ENCODE peak calls at places on chromosome 13, in four cellular contexts. R, N, J and U are unnamed samples.

GRCh38 chr13:109859216-109859835 is 72.9 kb upstream of the IRS2 start:
- DNase-seq in N (no peak), R (no peak), J (no peak), U (no peak)

GRCh38 chr13:50685491-50685890 is 158.0 kb downstream of the DLEU7 start:
- DNase-seq in J (no peak), R (peak), N (no peak), U (no peak)

GRCh38 chr13:113645329-113645728 is 12.7 kb downstream of the ATP4B start:
- DNase-seq in J (no peak), R (no peak), N (no peak), U (no peak)

GRCh38 chr13:26978081-26978860 is 193.3 kb downstream of the USP12 start:
- DNase-seq in R (no peak), N (no peak), J (peak), U (no peak)

GRCh38 chr13:101416181-101417042 is at the start of gene NALCN:
- DNase-seq in N (no peak), R (no peak), J (peak), U (no peak)

GRCh38 chr13:23741879-23742510 is 147.2 kb downstream of the MIPEP start:
- DNase-seq in J (peak), N (no peak), R (no peak), U (no peak)

GRCh38 chr13:43953370-43953769 is 73.7 kb downstream of the LACC1 start:
- DNase-seq in J (no peak), R (no peak), N (no peak), U (no peak)

GRCh38 chr13:31987535-31988170 is 43.9 kb upstream of the FRY start:
- DNase-seq in N (no peak), J (no peak), R (no peak), U (no peak)

GRCh38 chr13:44549461-44549860 is 26.7 kb downstream of the TSC22D1 start:
- DNase-seq in J (no peak), N (no peak), R (no peak), U (no peak)

GRCh38 chr13:40975441-40975840 is 43.7 kb downstream of the ELF1 start:
- DNase-seq in N (no peak), J (no peak), R (no peak), U (no peak)

GRCh38 chr13:40973409-40973808 is 45.7 kb downstream of the ELF1 start:
- DNase-seq in R (no peak), N (no peak), J (no peak), U (no peak)

GRCh38 chr13:40970803-40971202 is 48.3 kb downstream of the ELF1 start:
- DNase-seq in J (no peak), N (no peak), R (no peak), U (no peak)

GRCh38 chr13:40971321-40971720 is 47.8 kb downstream of the ELF1 start:
- DNase-seq in J (no peak), N (no peak), R (no peak), U (no peak)

DNA sequence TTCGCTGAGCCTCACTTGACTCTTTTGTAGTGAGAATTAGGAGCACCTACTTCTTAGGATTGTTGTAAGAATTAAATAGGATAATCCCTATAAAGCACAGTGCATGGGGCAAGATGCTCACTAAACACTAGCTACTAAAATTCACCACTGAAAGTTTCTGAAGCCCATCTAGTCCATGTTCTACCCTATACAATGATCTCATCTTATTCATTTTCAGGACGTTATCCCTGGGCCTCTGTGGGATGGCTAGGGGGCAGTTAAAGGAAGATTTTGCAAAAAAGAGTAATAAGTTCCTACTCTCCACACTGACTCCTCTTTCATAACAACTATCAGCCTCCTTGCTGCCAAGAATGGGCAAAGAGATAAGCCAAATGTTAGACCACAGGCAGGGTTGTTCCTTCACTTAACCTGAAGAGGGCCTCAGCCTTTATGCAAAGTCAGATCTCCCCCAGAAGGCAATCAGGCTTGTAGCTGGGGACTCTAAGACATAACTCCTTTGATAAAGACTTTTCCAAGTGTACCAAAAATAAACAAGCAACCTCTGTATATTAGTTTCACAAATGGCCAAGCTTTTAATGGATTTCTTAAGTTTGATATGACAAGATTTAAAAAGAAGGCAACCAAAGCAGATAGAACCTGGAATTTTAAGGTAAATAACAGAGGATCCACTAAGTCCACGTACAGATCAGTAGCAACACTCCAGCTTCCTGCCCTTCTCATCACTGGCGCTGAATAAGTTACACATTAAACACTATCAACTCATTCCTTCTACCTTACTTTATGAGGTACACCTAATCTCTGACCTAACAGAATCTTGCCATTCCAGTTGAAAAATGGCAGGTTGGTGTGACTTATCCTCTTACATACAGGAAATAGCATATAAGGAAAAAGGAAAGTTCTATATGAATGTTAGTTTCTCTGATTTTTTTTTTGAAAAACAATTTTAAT is 44.4 kb downstream of the ELF1 start:
- DNase-seq in R (no peak), J (peak), N (peak), U (no peak)
- TF ChIP-seq CTCF in R (peak), J (peak), N (peak), U (peak)

DNA sequence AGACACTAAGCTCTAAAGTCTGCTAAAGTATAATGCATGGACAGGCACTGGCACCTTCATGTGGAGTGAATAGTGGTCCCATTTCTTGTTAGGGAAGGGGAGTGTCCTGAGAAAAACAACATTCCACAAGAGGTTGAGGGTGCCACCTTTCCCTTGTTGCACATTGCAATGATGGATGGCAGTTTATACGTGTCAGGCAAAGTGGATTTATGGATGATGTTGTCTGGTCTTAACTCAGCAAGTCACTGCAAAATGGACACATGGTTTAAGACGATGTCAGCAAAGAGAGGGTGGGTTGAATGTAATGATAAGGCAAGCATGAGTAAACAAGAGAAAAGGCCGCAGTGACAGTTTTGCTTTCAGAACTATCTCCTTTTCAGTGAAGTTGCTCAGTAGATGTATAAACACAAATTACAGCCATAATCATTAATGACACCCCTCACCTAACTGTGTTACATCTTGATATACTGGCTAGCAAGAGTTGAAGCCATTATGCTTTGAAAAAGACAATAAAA is 19.6 kb upstream of the CBY2 start:
- DNase-seq in N (no peak), R (no peak), J (no peak), U (no peak)
- TF ChIP-seq CTCF in N (no peak), R (no peak), J (no peak), U (no peak)

GRCh38 chr13:41352935-41353801 is 42.1 kb downstream of the NAA16 start:
- DNase-seq in R (no peak), N (no peak), J (peak), U (peak)
- TF ChIP-seq CTCF in R (peak), N (peak), J (peak), U (peak)

DNA sequence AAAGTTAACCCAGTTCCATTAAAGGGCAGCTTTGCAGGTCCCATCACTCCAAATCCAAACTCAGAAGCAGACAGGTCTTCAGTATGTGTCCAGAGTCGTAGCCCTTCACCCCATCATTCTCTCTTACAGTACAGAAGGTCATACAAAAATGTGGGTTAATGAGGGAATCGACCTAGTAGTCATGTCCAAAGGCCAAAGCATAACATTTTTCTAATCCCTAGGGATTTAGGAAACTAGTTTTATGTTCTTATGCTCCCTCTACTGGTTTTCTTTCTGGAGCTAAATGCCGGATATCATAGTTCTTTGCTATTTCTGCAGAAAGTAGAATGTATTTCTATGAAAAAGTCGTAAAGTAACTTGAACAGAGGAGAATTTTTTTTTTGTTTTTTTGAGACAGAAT is 72.2 kb downstream of the DHRS12 start:
- DNase-seq in R (no peak), N (peak), J (no peak), U (no peak)
- TF ChIP-seq CTCF in R (peak), N (peak), J (no peak), U (peak)